ENCODE peak calls at places on chromosomes 3 and 15, in ten cellular contexts. B is neuronal stem cell; D is stimulated activated CD4-positive, alpha-beta T cell treated with anti-CD3 and anti-CD28 coated beads, Interleukin-4, amount 100 ng/mL, for 24 hours; W is ELF-1; A is endothelial cell; Z is G401; V is D721Med; G is GOT3; H is tibial artery; U is fibroblast of the aortic adventitia. S is an unnamed sample.

GRCh38 chr15:58608129-58608590 is 141.3 kb downstream of the ADAM10 start:
- DNase-seq in B (no peak), H (no peak), G (no peak), A (no peak), W (no peak), V (no peak), U (peak), D (no peak), Z (no peak), S (no peak)

GRCh38 chr15:80416702-80417101 is 12.5 kb downstream of the ARNT2 start:
- DNase-seq in V (no peak), H (no peak), U (no peak), G (no peak), W (no peak), Z (no peak), B (no peak), A (no peak), D (no peak), S (no peak)

GRCh38 chr3:144585953-144586352 is 614.3 kb downstream of the DIPK2A start:
- DNase-seq in D (no peak), V (no peak), A (no peak), H (no peak), G (no peak), B (no peak), W (no peak), Z (no peak), U (no peak), S (no peak)

GRCh38 chr15:99361541-99362185 is 110.4 kb downstream of the LRRC28 start:
- DNase-seq in H (no peak), G (no peak), A (no peak), Z (no peak), D (no peak), V (no peak), W (no peak), B (no peak), U (peak), S (peak)

GRCh38 chr3:183924956-183925355 is 40.3 kb upstream of the PARL start:
- DNase-seq in B (no peak), W (no peak), V (no peak), G (no peak), D (no peak), A (no peak), Z (no peak), U (peak), H (no peak), S (no peak)

GRCh38 chr3:184160456-184160855 is 5.3 kb downstream of the DVL3 start:
- DNase-seq in U (peak), H (no peak), W (no peak), D (no peak), Z (no peak), V (no peak), B (no peak), G (no peak), A (no peak), S (no peak)

GRCh38 chr3:35537265-35537664 is 102.1 kb upstream of the ARPP21 start:
- DNase-seq in D (no peak), W (no peak), A (no peak), U (peak), Z (no peak), B (no peak), G (no peak), H (no peak), V (no peak), S (no peak)

GRCh38 chr3:111926266-111926676 is 52.6 kb upstream of the ABHD10 start:
- DNase-seq in G (no peak), H (no peak), B (no peak), A (no peak), Z (no peak), U (no peak), V (no peak), W (no peak), D (no peak), S (no peak)

GRCh38 chr3:129281726-129282125 is 3.1 kb downstream of the HMCES start:
- DNase-seq in H (no peak), V (no peak), U (no peak), W (no peak), G (no peak), A (no peak), D (no peak), B (no peak), Z (no peak), S (no peak)

GRCh38 chr15:41546846-41547786 is 3.1 kb upstream of the RPAP1 start:
- DNase-seq in B (no peak), W (no peak), U (peak), D (no peak), H (no peak), Z (no peak), A (no peak), V (no peak), G (no peak), S (peak)

S was measured in trophoblast cell.